ENCODE peak calls at places on chromosomes 12 and 14, in nine cellular contexts. M is SK-N-SH, S is HepG2, B is stomach, C is sigmoid colon, Z is transverse colon, X is Panc1, F is K562, T is prostate gland. H is an unnamed sample.

GRCh38 chr14:91511014-91511466 is 930 bp upstream of the PPP4R3A start:
- DNase-seq in F (peak), X (no peak), B (no peak), C (no peak), S (peak), Z (no peak), M (peak), T (no peak), H (no peak)

GRCh38 chr14:36057452-36058142 is 118.9 kb downstream of the PTCSC3 start:
- DNase-seq in S (no peak), M (no peak), X (no peak), F (no peak), C (no peak), B (no peak), Z (no peak), T (no peak), H (peak)

GRCh38 chr14:50402965-50403364 is 6.3 kb upstream of the CDKL1 start:
- DNase-seq in T (no peak), F (no peak), B (no peak), C (no peak), M (no peak), S (no peak), X (no peak), Z (no peak), H (no peak)

GRCh38 chr14:74645244-74645643 is 33.2 kb upstream of the LTBP2 start:
- DNase-seq in C (peak), S (no peak), F (no peak), M (no peak), X (no peak), T (no peak), Z (no peak), B (no peak), H (no peak)

GRCh38 chr14:82642425-82642824 is 1108.8 kb upstream of the SEL1L start:
- DNase-seq in Z (no peak), S (no peak), F (peak), M (no peak), C (no peak), B (no peak), X (no peak), T (no peak), H (no peak)

GRCh38 chr14:23366163-23366921 is 1.4 kb upstream of the EFS start:
- DNase-seq in S (no peak), C (peak), M (peak), B (no peak), Z (peak), T (peak), F (no peak), X (no peak), H (no peak)

GRCh38 chr12:21656931-21657335 is 709 bp downstream of the LDHB start:
- DNase-seq in S (no peak), C (peak), B (peak), F (peak), M (peak), X (peak), Z (peak), T (peak), H (peak)

GRCh38 chr14:105155071-105155651 is 13.4 kb downstream of the JAG2 start:
- DNase-seq in F (no peak), T (no peak), B (no peak), C (no peak), S (no peak), X (no peak), M (no peak), Z (no peak), H (no peak)

GRCh38 chr14:72876021-72876709 is 17.7 kb downstream of the DPF3 start:
- DNase-seq in S (no peak), T (no peak), C (no peak), B (no peak), Z (no peak), X (no peak), M (no peak), F (no peak), H (no peak)

GRCh38 chr14:58298477-58298879 is at the start of gene ARID4A:
- DNase-seq in Z (peak), T (no peak), M (no peak), C (peak), S (no peak), F (no peak), B (peak), X (no peak), H (no peak)

DNA sequence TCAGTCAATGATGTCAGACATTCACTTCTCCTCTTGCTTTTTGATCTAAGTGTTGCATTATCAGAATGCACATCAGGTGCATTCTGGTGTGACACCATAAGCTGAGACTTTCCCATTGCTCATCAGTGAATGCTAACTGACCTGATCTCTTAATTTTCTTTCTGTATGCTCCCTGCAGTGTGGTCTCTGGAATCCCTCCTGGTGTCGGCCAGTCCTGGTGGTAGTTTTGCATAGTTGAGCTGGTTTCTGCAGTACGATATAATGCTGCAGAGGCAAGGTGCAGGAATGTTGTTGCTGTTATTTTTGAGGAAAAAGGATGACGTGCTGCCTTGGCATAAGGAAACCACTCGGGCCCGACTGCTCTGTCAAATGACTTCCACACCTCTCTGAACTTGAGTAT is 11.0 kb upstream of the SRP54 start:
- DNase-seq in Z (no peak), M (no peak), S (no peak), B (no peak), F (no peak), T (no peak), C (no peak), X (peak), H (peak)
- TF ChIP-seq POLR2AphosphoS5 in Z (no peak), M (no peak), S (no peak), B (no peak), F (no peak), T (no peak), C (no peak), X (no peak), H (no peak)

GRCh38 chr12:114611145-114612018 is 72.6 kb downstream of the TBX3 start:
- DNase-seq in B (no peak), T (peak), X (no peak), C (no peak), F (no peak), S (peak), Z (peak), M (no peak), H (no peak)
- TF ChIP-seq POLR2AphosphoS5 in B (no peak), T (peak), X (no peak), C (no peak), F (no peak), S (peak), Z (no peak), M (no peak), H (no peak)

GRCh38 chr14:71344506-71344905 is 437.2 kb downstream of the PCNX1 start:
- DNase-seq in B (no peak), X (no peak), T (no peak), M (no peak), F (no peak), C (no peak), S (no peak), Z (no peak), H (no peak)
- TF ChIP-seq POLR2AphosphoS5 in B (no peak), X (no peak), T (no peak), M (no peak), F (no peak), C (no peak), S (no peak), Z (no peak), H (no peak)

DNA sequence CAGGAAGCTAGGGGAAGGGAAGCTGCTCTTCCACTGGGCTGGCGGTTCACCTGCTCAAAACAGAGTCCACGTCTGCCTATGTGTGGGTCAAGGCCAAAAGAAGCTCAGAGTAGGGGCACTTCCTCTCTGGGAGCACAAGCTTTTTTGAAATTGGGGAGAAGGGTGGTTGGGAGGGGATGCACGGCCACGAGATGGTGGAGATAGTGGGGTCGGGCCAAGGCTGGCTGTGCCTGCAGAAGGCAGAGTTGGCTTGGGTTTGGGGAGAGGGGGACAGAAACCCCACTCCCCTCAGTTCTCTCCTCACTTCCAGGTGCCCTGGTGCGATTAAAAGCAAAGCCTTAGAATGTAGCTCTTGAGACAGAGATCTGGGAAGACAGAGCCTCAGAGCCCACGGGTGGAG is 1.8 kb upstream of the NOS1 start:
- DNase-seq in C (no peak), T (no peak), X (no peak), Z (no peak), S (no peak), F (no peak), B (no peak), M (no peak), H (no peak)
- TF ChIP-seq POLR2AphosphoS5 in C (no peak), T (no peak), X (no peak), Z (no peak), S (no peak), F (no peak), B (no peak), M (no peak), H (no peak)

DNA sequence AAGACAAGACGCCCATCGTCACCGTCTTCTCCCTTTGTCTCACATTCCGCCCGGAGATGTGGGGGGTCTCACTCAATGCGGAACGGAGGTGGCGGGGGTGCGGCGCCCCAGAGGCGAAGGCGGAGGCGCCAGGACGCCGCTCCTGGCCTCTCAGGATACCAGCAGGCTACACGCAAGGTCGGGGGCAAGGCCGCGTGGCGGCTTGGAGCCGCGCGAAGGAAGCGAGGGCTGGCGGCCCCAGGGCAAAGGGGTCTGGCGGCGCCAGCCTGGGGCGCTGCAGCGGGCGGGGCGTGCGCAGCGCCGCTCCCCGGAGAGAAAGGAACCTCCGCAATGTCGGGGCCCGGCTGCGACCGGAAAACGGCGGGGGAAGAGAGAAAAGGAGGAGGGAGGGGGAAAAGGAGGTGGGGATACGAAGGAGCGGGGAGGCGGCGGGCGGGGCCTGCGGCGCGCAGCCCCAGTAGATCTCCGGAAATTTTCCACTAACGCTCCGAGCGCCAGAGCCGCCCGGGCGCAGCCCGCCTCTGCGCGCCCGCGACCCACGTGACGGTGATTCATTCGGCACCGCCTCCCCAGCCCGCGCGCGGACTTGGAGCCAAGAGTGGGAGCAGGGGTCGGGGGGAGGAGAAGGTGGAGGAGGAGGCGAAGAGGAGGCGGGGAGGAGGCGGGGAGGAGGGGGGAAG is 10.5 kb upstream of the SLC38A2 start:
- DNase-seq in F (peak), T (peak), M (peak), X (no peak), S (peak), Z (peak), B (peak), C (peak), H (peak)
- TF ChIP-seq POLR2AphosphoS5 in F (no peak), T (peak), M (peak), X (no peak), S (peak), Z (peak), B (peak), C (peak), H (peak)

DNA sequence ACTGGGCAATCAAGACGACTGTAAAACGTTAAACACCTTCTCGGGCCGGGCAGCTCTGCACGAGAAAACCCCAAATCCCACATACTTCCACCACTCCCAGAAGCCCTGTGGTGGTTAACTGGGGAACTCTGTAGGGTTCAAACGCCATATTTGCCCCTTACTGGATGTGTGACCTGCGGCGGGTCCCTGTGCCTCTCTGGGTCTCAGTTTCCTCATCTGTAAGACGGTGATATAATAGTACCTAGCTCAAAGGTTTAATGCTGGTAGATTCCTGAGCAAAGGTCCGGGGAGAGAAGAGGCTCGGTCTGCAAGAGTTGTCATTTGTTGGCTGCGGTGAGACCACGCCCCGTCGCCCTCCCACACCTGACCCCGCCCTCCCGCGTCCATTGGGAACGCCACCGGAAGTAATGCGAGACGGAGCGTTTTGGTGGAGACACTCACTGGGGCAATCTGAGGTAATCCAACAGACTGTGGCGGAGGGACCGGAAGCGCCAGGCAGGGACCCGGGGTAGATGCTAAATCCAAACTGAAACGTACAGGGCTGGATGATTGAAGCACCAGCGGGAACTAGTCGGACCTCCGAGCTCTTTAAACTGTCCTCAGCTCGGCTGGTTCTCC is 661 bp upstream of the OGFOD2 start:
- DNase-seq in B (peak), F (peak), T (peak), M (peak), C (peak), Z (peak), S (peak), X (peak), H (peak)
- TF ChIP-seq POLR2AphosphoS5 in B (peak), F (peak), T (peak), M (peak), C (no peak), Z (peak), S (peak), X (peak), H (peak)

DNA sequence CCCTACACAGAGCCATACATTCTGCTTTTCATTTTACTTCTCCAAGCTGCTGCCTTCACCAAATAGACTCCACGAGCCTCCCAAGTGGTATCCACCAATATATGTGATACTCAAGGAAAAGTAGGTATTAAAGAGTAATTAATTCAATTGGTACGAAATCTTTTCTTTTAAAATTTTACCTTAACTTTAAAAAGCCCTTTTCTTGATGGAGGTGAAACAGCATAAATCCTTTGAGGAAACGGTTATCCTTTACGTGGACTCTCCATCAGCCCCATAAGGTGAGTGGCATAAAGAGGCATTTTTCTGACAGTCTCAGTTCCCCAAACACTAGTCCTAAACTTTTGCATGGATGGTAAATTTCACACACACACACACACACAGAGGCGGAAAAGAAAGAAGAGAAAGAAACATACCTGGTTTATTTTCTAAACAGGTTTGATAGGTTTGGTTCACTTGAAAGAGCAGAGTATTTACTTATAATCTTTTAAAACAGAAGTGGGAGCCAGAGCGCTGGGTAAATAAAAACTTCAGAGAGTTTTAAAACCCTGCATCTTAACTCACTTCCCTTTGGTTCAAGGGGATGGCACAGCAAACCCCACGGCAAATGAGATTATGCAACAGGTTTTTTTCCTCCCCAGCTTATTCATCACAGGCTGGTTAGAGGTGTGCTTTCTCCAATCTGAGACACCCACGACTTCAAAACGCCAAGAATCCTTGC is 1.9 kb downstream of the DUSP16 start:
- DNase-seq in T (peak), M (peak), F (peak), C (peak), B (peak), Z (peak), S (peak), X (no peak), H (peak)
- TF ChIP-seq POLR2AphosphoS5 in T (peak), M (no peak), F (no peak), C (peak), B (peak), Z (peak), S (peak), X (no peak), H (peak)

GRCh38 chr14:29339491-29339890 is 572.9 kb downstream of the FOXG1 start:
- DNase-seq in B (no peak), Z (no peak), F (no peak), X (no peak), M (no peak), T (no peak), S (no peak), C (no peak), H (no peak)
- TF ChIP-seq POLR2AphosphoS5 in B (no peak), Z (no peak), F (no peak), X (no peak), M (no peak), T (no peak), S (no peak), C (no peak), H (no peak)

DNA sequence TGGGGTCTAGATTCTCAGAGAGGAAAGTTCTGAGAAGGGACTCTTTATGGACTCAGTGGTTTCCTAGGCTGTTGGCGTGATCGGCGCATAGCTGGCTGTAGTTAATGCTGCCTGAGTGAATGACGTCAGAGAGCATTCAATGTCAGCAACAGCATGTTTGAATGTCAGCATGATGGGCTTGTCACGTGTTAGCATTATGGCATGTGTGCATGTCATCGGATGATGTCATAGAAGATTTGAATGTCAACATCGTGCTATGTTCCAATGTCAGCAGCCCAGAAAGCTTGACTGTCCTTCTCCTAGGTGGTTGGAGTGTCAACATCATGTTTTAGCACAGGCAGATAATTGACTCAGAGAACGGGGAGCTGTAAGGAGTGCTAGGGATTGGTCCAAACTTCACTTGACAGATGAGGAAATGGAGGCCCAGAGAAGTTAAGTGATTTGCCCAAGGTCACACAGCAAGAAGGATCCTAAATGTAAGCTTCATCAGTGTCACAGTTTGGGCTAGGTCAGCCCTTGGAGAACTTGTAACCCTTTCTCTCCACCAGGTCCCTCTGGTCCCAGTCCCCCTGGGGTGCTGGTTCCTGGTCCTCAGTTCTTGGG is 45.5 kb downstream of the MVK start:
- DNase-seq in Z (no peak), M (no peak), B (no peak), T (no peak), X (no peak), F (no peak), S (no peak), C (no peak), H (no peak)
- TF ChIP-seq POLR2AphosphoS5 in Z (no peak), M (no peak), B (no peak), T (no peak), X (no peak), F (no peak), S (no peak), C (no peak), H (no peak)

GRCh38 chr14:44639986-44640385 is 132.9 kb upstream of the FSCB start:
- DNase-seq in B (no peak), M (no peak), F (no peak), C (no peak), S (no peak), T (no peak), Z (no peak), X (no peak), H (no peak)
- TF ChIP-seq POLR2AphosphoS5 in B (no peak), M (no peak), F (no peak), C (no peak), S (no peak), T (no peak), Z (no peak), X (no peak), H (no peak)

H was measured in endothelial cell of umbilical vein.